ENCODE peak calls at places on chromosomes 11 and 22, in four cellular contexts. One of them, this sample, is unnamed.

GRCh38 chr11:77697865-77698264 is 60.3 kb upstream of the CLNS1A start:
- DNase-seq in CD8-positive, alpha-beta T cell: no peak
- DNase-seq in cardiac fibroblast: no peak
- DNase-seq in PC-3: no peak
- DNase-seq in this sample: no peak

GRCh38 chr11:85742348-85742747 is 56.4 kb upstream of the CCDC89 start:
- DNase-seq in CD8-positive, alpha-beta T cell: no peak
- DNase-seq in cardiac fibroblast: no peak
- DNase-seq in PC-3: no peak
- DNase-seq in this sample: no peak

GRCh38 chr11:67436459-67437081 is 912 bp downstream of the PTPRCAP start:
- DNase-seq in CD8-positive, alpha-beta T cell: peak
- DNase-seq in cardiac fibroblast: peak
- DNase-seq in PC-3: no peak
- DNase-seq in this sample: no peak

GRCh38 chr22:44739024-44739423 is 13.4 kb upstream of the ARHGAP8 start:
- DNase-seq in CD8-positive, alpha-beta T cell: no peak
- DNase-seq in cardiac fibroblast: no peak
- DNase-seq in PC-3: no peak
- DNase-seq in this sample: no peak

GRCh38 chr22:29883045-29883830 is at the start of gene MTMR3:
- DNase-seq in CD8-positive, alpha-beta T cell: peak
- DNase-seq in cardiac fibroblast: peak
- DNase-seq in PC-3: peak
- DNase-seq in this sample: peak

GRCh38 chr11:124754710-124755109 is 2.7 kb upstream of the VSIG2 start:
- DNase-seq in CD8-positive, alpha-beta T cell: no peak
- DNase-seq in cardiac fibroblast: no peak
- DNase-seq in PC-3: no peak
- DNase-seq in this sample: no peak

GRCh38 chr22:39148727-39149535 is 3.5 kb downstream of the CBX7 start:
- DNase-seq in CD8-positive, alpha-beta T cell: peak
- DNase-seq in cardiac fibroblast: no peak
- DNase-seq in PC-3: no peak
- DNase-seq in this sample: no peak

GRCh38 chr22:37626144-37626543 is 13.3 kb upstream of the SH3BP1 start:
- DNase-seq in CD8-positive, alpha-beta T cell: no peak
- DNase-seq in cardiac fibroblast: peak
- DNase-seq in PC-3: no peak
- DNase-seq in this sample: no peak

GRCh38 chr11:9748361-9748970 is 84.6 kb downstream of the SWAP70 start:
- DNase-seq in CD8-positive, alpha-beta T cell: peak
- DNase-seq in cardiac fibroblast: peak
- DNase-seq in PC-3: peak
- DNase-seq in this sample: peak

GRCh38 chr11:60859616-60860250 is 4.0 kb upstream of the PTGDR2 start:
- DNase-seq in CD8-positive, alpha-beta T cell: no peak
- DNase-seq in cardiac fibroblast: no peak
- DNase-seq in PC-3: no peak
- DNase-seq in this sample: no peak

GRCh38 chr22:26589367-26589844 is 526 bp downstream of the TPST2 start:
- DNase-seq in CD8-positive, alpha-beta T cell: peak
- DNase-seq in cardiac fibroblast: peak
- DNase-seq in PC-3: peak
- DNase-seq in this sample: no peak

GRCh38 chr22:17390087-17390486 is 20.8 kb downstream of the CECR2 start:
- DNase-seq in CD8-positive, alpha-beta T cell: no peak
- DNase-seq in cardiac fibroblast: no peak
- DNase-seq in PC-3: no peak
- DNase-seq in this sample: no peak

GRCh38 chr11:65417221-65417701 is 5.3 kb upstream of the NEAT1 start:
- DNase-seq in CD8-positive, alpha-beta T cell: peak
- DNase-seq in cardiac fibroblast: peak
- DNase-seq in PC-3: no peak
- DNase-seq in this sample: no peak

GRCh38 chr22:20060700-20061480 is 19.2 kb upstream of the DGCR8 start:
- DNase-seq in CD8-positive, alpha-beta T cell: no peak
- DNase-seq in cardiac fibroblast: no peak
- DNase-seq in PC-3: no peak
- DNase-seq in this sample: no peak

GRCh38 chr11:112968988-112969714 is 7.9 kb downstream of the NCAM1 start:
- DNase-seq in CD8-positive, alpha-beta T cell: no peak
- DNase-seq in cardiac fibroblast: no peak
- DNase-seq in PC-3: no peak
- DNase-seq in this sample: no peak

GRCh38 chr22:36546932-36547331 is 18.0 kb upstream of the EIF3D start:
- DNase-seq in CD8-positive, alpha-beta T cell: no peak
- DNase-seq in cardiac fibroblast: peak
- DNase-seq in PC-3: peak
- DNase-seq in this sample: no peak

GRCh38 chr11:62497132-62497915 is 49.3 kb downstream of the AHNAK start:
- DNase-seq in CD8-positive, alpha-beta T cell: no peak
- DNase-seq in cardiac fibroblast: peak
- DNase-seq in PC-3: peak
- DNase-seq in this sample: peak

GRCh38 chr11:24759742-24760141 is 262.9 kb downstream of the LUZP2 start:
- DNase-seq in CD8-positive, alpha-beta T cell: no peak
- DNase-seq in cardiac fibroblast: no peak
- DNase-seq in PC-3: no peak
- DNase-seq in this sample: no peak

GRCh38 chr11:77213029-77213579 is 85.1 kb downstream of the MYO7A start:
- DNase-seq in CD8-positive, alpha-beta T cell: no peak
- DNase-seq in cardiac fibroblast: no peak
- DNase-seq in PC-3: no peak
- DNase-seq in this sample: no peak

GRCh38 chr22:36884314-36885158 is 23.7 kb downstream of the NCF4 start:
- DNase-seq in CD8-positive, alpha-beta T cell: no peak
- DNase-seq in cardiac fibroblast: peak
- DNase-seq in PC-3: no peak
- DNase-seq in this sample: no peak

GRCh38 chr22:48573766-48574165 is 1253.9 kb downstream of the BRD1 start:
- DNase-seq in CD8-positive, alpha-beta T cell: no peak
- DNase-seq in cardiac fibroblast: no peak
- DNase-seq in PC-3: no peak
- DNase-seq in this sample: no peak

GRCh38 chr22:39457047-39457545 is 284 bp downstream of the MGAT3 start:
- DNase-seq in CD8-positive, alpha-beta T cell: no peak
- DNase-seq in cardiac fibroblast: no peak
- DNase-seq in PC-3: no peak
- DNase-seq in this sample: no peak

GRCh38 chr11:86941077-86941870 is 13.9 kb downstream of the FZD4 start:
- DNase-seq in CD8-positive, alpha-beta T cell: no peak
- DNase-seq in cardiac fibroblast: no peak
- DNase-seq in PC-3: no peak
- DNase-seq in this sample: no peak

GRCh38 chr11:106624377-106624776 is 393.9 kb downstream of the GUCY1A2 start:
- DNase-seq in CD8-positive, alpha-beta T cell: no peak
- DNase-seq in cardiac fibroblast: no peak
- DNase-seq in PC-3: peak
- DNase-seq in this sample: no peak

GRCh38 chr11:105741488-105742020 is 131.7 kb downstream of the GRIA4 start:
- DNase-seq in CD8-positive, alpha-beta T cell: no peak
- DNase-seq in cardiac fibroblast: no peak
- DNase-seq in PC-3: peak
- DNase-seq in this sample: peak

GRCh38 chr22:27331526-27332281 is 469.9 kb downstream of the MN1 start:
- DNase-seq in CD8-positive, alpha-beta T cell: no peak
- DNase-seq in cardiac fibroblast: peak
- DNase-seq in PC-3: peak
- DNase-seq in this sample: no peak

GRCh38 chr22:47294571-47294970 is 532.1 kb downstream of the TBC1D22A start:
- DNase-seq in CD8-positive, alpha-beta T cell: peak
- DNase-seq in cardiac fibroblast: no peak
- DNase-seq in PC-3: no peak
- DNase-seq in this sample: no peak

GRCh38 chr11:70032470-70032795 is 45.7 kb upstream of the ANO1 start:
- DNase-seq in CD8-positive, alpha-beta T cell: peak
- DNase-seq in cardiac fibroblast: no peak
- DNase-seq in PC-3: no peak
- DNase-seq in this sample: no peak

GRCh38 chr11:14380947-14381555 is 22.1 kb upstream of the RRAS2 start:
- DNase-seq in CD8-positive, alpha-beta T cell: peak
- DNase-seq in cardiac fibroblast: peak
- DNase-seq in PC-3: peak
- DNase-seq in this sample: no peak

GRCh38 chr22:50529416-50530279 is at the start of gene TYMP:
- DNase-seq in CD8-positive, alpha-beta T cell: peak
- DNase-seq in cardiac fibroblast: no peak
- DNase-seq in PC-3: peak
- DNase-seq in this sample: no peak

GRCh38 chr11:67302571-67303131 is 679 bp upstream of the SSH3 start:
- DNase-seq in CD8-positive, alpha-beta T cell: no peak
- DNase-seq in cardiac fibroblast: peak
- DNase-seq in PC-3: peak
- DNase-seq in this sample: no peak

GRCh38 chr11:576791-577610 is 731 bp downstream of the PHRF1 start:
- DNase-seq in CD8-positive, alpha-beta T cell: no peak
- DNase-seq in cardiac fibroblast: no peak
- DNase-seq in PC-3: no peak
- DNase-seq in this sample: no peak

GRCh38 chr11:66882540-66882939 is 25.7 kb downstream of the LRFN4 start:
- DNase-seq in CD8-positive, alpha-beta T cell: no peak
- DNase-seq in cardiac fibroblast: no peak
- DNase-seq in PC-3: no peak
- DNase-seq in this sample: no peak

GRCh38 chr22:46569848-46570695 is 32.7 kb upstream of the CELSR1 start:
- DNase-seq in CD8-positive, alpha-beta T cell: no peak
- DNase-seq in cardiac fibroblast: no peak
- DNase-seq in PC-3: no peak
- DNase-seq in this sample: no peak

GRCh38 chr22:33803883-33804282 is 116.4 kb downstream of the LARGE1 start:
- DNase-seq in CD8-positive, alpha-beta T cell: no peak
- DNase-seq in cardiac fibroblast: no peak
- DNase-seq in PC-3: no peak
- DNase-seq in this sample: peak

GRCh38 chr11:127191689-127192088 is 191.1 kb upstream of the KIRREL3 start:
- DNase-seq in CD8-positive, alpha-beta T cell: no peak
- DNase-seq in cardiac fibroblast: no peak
- DNase-seq in PC-3: no peak
- DNase-seq in this sample: no peak

DNA sequence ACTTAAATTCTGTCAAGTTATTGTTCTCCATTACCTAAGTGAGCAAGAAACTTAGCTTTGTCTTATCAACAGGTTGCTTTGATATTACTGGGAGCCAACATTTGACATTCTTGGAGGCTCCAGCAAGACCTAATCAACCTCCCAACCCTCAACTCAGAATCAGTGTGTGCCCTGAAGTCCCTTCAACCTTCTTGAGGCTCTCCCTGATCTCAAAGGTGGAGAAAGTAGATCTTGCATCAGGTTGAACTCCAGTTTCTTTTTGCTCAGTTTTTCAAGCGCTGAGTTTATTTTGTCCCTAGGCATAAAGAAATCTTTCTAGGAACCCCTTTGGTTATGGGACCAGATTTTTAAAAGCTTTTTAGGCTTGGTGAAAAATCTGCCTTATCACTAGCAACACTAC is 1.4 kb downstream of the FAM111A start:
- DNase-seq in CD8-positive, alpha-beta T cell: no peak
- DNase-seq in cardiac fibroblast: no peak
- DNase-seq in PC-3: peak
- DNase-seq in this sample: no peak
- H3K4me3 ChIP-seq in CD8-positive, alpha-beta T cell: peak
- H3K4me3 ChIP-seq in cardiac fibroblast: peak
- H3K4me3 ChIP-seq in PC-3: peak
- H3K4me3 ChIP-seq in this sample: peak

GRCh38 chr11:126164781-126165180 is 46.7 kb downstream of the RPUSD4 start:
- DNase-seq in CD8-positive, alpha-beta T cell: no peak
- DNase-seq in cardiac fibroblast: no peak
- DNase-seq in PC-3: no peak
- DNase-seq in this sample: no peak

GRCh38 chr11:126163779-126164178 is 47.7 kb downstream of the RPUSD4 start:
- DNase-seq in CD8-positive, alpha-beta T cell: no peak
- DNase-seq in cardiac fibroblast: no peak
- DNase-seq in PC-3: no peak
- DNase-seq in this sample: no peak

GRCh38 chr11:126161146-126161458 is 50.3 kb downstream of the RPUSD4 start:
- DNase-seq in CD8-positive, alpha-beta T cell: no peak
- DNase-seq in cardiac fibroblast: no peak
- DNase-seq in PC-3: no peak
- DNase-seq in this sample: no peak

GRCh38 chr11:126162286-126163030 is 49.0 kb downstream of the RPUSD4 start:
- DNase-seq in CD8-positive, alpha-beta T cell: no peak
- DNase-seq in cardiac fibroblast: no peak
- DNase-seq in PC-3: no peak
- DNase-seq in this sample: no peak

DNA sequence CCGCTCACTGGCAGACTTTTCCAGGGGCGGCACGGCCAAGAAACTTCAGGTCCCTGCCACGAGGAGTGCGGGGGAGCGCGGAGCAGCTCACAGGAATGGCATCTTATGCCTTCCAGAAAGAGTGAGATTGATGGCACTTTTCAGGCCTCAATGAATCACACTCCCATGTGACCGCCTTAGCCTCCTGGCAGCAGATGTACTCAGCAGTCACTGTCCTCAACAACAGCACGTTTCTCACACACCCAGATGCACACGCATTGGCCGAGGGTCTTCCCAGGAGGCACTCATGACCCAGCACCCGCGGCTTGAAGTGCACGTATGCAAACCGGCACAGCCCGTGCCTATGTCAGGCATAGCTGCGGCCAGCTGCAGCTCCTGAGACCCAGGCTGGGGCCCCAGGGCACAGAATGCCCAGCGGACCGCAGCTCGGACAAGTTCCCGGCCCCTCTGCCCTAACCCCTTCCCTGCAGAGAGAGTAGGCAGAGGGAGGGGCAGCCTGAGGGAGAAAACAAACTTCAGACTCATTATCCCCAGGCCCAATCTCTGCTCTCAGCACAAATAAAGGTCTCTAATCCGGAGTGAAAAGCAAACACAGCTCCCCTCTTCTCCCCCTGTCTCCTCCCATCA is 48.3 kb downstream of the RPUSD4 start:
- DNase-seq in CD8-positive, alpha-beta T cell: no peak
- DNase-seq in cardiac fibroblast: peak
- DNase-seq in PC-3: peak
- DNase-seq in this sample: no peak
- TF ChIP-seq CTCF in CD8-positive, alpha-beta T cell: no peak
- TF ChIP-seq CTCF in cardiac fibroblast: no peak
- TF ChIP-seq CTCF in PC-3: no peak
- TF ChIP-seq CTCF in this sample: no peak

DNA sequence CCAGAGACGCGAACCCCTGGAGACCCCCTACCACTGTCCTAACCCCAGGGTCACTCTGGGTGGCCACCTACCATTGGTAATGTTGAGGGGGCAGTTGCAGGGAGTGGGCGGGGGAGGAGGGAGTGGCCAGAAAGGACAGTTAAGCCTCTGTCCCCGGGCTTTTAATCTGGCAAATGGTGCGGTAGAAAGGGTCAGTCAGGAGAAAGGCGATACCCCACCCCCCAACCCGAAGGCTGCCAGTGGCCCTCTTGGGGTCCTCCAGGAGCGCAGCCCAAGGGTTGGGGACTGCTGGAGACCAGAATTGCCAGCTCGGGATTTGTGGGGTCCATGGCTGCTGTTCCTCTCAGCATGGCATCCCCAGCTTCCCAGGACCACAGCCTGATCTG is 742 bp downstream of the P2RY2 start:
- DNase-seq in CD8-positive, alpha-beta T cell: no peak
- DNase-seq in cardiac fibroblast: no peak
- DNase-seq in PC-3: no peak
- DNase-seq in this sample: no peak
- H3K4me3 ChIP-seq in CD8-positive, alpha-beta T cell: no peak
- H3K4me3 ChIP-seq in cardiac fibroblast: peak
- H3K4me3 ChIP-seq in PC-3: peak
- H3K4me3 ChIP-seq in this sample: peak

GRCh38 chr11:120324932-120325810 is at the start of gene TLCD5:
- DNase-seq in CD8-positive, alpha-beta T cell: no peak
- DNase-seq in cardiac fibroblast: peak
- DNase-seq in PC-3: peak
- DNase-seq in this sample: no peak
- TF ChIP-seq CTCF in CD8-positive, alpha-beta T cell: no peak
- TF ChIP-seq CTCF in cardiac fibroblast: peak
- TF ChIP-seq CTCF in PC-3: peak
- TF ChIP-seq CTCF in this sample: peak

This sample was measured in LNCaP clone FGC.